ENCODE peak calls at places on chromosomes 4 and X, in four cellular contexts. P, V, C and W are unnamed samples.

GRCh38 chrX:68945603-68946228 is 116.9 kb downstream of the EFNB1 start:
- DNase-seq in P (peak; percentile 65), V (peak; percentile 70), C (peak; percentile 66), W (peak; percentile 71)

GRCh38 chr4:153509724-153510123 is 43.6 kb downstream of the TMEM131L start:
- DNase-seq in P (no peak), V (no peak), C (no peak), W (no peak)

GRCh38 chr4:123583043-123583442 is 186.4 kb downstream of the SPRY1 start:
- DNase-seq in P (no peak), V (no peak), C (no peak), W (no peak)

GRCh38 chrX:69066966-69067525 is 98.2 kb downstream of the PJA1 start:
- DNase-seq in P (peak; percentile 4), V (peak; percentile 20), C (peak; percentile 28), W (peak; percentile 15)

GRCh38 chr4:156950950-156951349 is 20.6 kb downstream of the PDGFC start:
- DNase-seq in P (no peak), V (no peak), C (no peak), W (no peak)

GRCh38 chr4:1490011-1490905 is 84.0 kb upstream of the NKX1-1 start:
- DNase-seq in P (no peak), V (no peak), C (no peak), W (no peak)

GRCh38 chr4:95641571-95641970 is 92.8 kb upstream of the UNC5C start:
- DNase-seq in P (no peak), V (no peak), C (no peak), W (no peak)

GRCh38 chrX:142251202-142251601 is 46.1 kb upstream of the MAGEC2 start:
- DNase-seq in P (no peak), V (no peak), C (no peak), W (no peak)

GRCh38 chr4:71296945-71297344 is 41.9 kb upstream of the SLC4A4 start:
- DNase-seq in P (no peak), V (no peak), C (no peak), W (peak; percentile 21)

GRCh38 chrX:47815901-47816845 is 20.5 kb upstream of the ZNF81 start:
- DNase-seq in P (peak; percentile 13), V (peak; percentile 7), C (no peak), W (peak; percentile 35)

GRCh38 chr4:165522049-165522448 is 143.2 kb downstream of the CPE start:
- DNase-seq in P (no peak), V (no peak), C (no peak), W (no peak)

GRCh38 chrX:130118396-130118795 is 8.1 kb upstream of the ELF4 start:
- DNase-seq in P (peak; percentile 80), V (peak; percentile 89), C (no peak), W (peak; percentile 83)

GRCh38 chr4:41160010-41160789 is 54.1 kb downstream of the APBB2 start:
- DNase-seq in P (peak; percentile 97), V (peak; percentile 90), C (no peak), W (peak; percentile 99)

GRCh38 chr4:136651932-136652331 is 880.4 kb downstream of the PCDH18 start:
- DNase-seq in P (no peak), V (peak; percentile 52), C (no peak), W (peak; percentile 54)

GRCh38 chr4:40149960-40150385 is 46.9 kb upstream of the RHOH start:
- DNase-seq in P (peak; percentile 84), V (peak; percentile 85), C (no peak), W (peak; percentile 78)

GRCh38 chrX:70434914-70435586 is 9.6 kb upstream of the DLG3 start:
- DNase-seq in P (peak; percentile 18), V (peak; percentile 54), C (no peak), W (peak; percentile 55)

GRCh38 chr4:155073852-155074251 is 134.6 kb upstream of the NPY2R start:
- DNase-seq in P (no peak), V (no peak), C (no peak), W (no peak)

GRCh38 chrX:152926279-152926678 is 28.4 kb downstream of the ZNF185 start:
- DNase-seq in P (peak; percentile 74), V (peak; percentile 65), C (no peak), W (peak; percentile 67)

GRCh38 chr4:78058591-78059523 is 1.7 kb downstream of the FRAS1 start:
- DNase-seq in P (peak; percentile 36), V (peak; percentile 20), C (no peak), W (peak; percentile 22)

GRCh38 chr4:36243355-36244256 is 708 bp downstream of the ARAP2 start:
- DNase-seq in P (peak; percentile 20), V (peak; percentile 29), C (no peak), W (peak; percentile 12)

GRCh38 chrX:138128025-138128671 is 562.2 kb downstream of the ZIC3 start:
- DNase-seq in P (peak; percentile 45), V (peak; percentile 34), C (no peak), W (peak; percentile 36)

GRCh38 chr4:137414802-137415201 is 117.5 kb downstream of the PCDH18 start:
- DNase-seq in P (no peak), V (peak; percentile 50), C (no peak), W (no peak)

GRCh38 chrX:148874621-148875020 is 374.2 kb downstream of the AFF2 start:
- DNase-seq in P (peak; percentile 69), V (no peak), C (no peak), W (peak; percentile 59)

GRCh38 chr4:51884055-51884454 is 41.1 kb downstream of the DCUN1D4 start:
- DNase-seq in P (no peak), V (peak; percentile 50), C (no peak), W (no peak)

GRCh38 chr4:169128902-169129301 is 118.8 kb upstream of the CBR4 start:
- DNase-seq in P (no peak), V (no peak), C (no peak), W (no peak)

GRCh38 chrX:13742397-13743176 is 8.0 kb downstream of the OFD1 start:
- DNase-seq in P (no peak), V (no peak), C (no peak), W (peak; percentile 14)

GRCh38 chrX:49309401-49309981 is 6.0 kb downstream of the GAGE10 start:
- DNase-seq in P (peak; percentile 38), V (peak; percentile 50), C (no peak), W (peak; percentile 41)

GRCh38 chr4:998096-998691 is 5.0 kb upstream of the SLC26A1 start:
- DNase-seq in P (no peak), V (no peak), C (no peak), W (no peak)

GRCh38 chr4:21991050-21991449 is 42.5 kb upstream of the KCNIP4 start:
- DNase-seq in P (peak; percentile 27), V (peak; percentile 8), C (no peak), W (peak; percentile 56)

GRCh38 chr4:107519057-107519456 is 201.0 kb downstream of the PAPSS1 start:
- DNase-seq in P (peak; percentile 41), V (peak; percentile 58), C (no peak), W (peak; percentile 34)

GRCh38 chrX:68511255-68511654 is 12.4 kb downstream of the YIPF6 start:
- DNase-seq in P (peak; percentile 55), V (peak; percentile 59), C (no peak), W (peak; percentile 59)

GRCh38 chr4:169345207-169345788 is 74.5 kb upstream of the SH3RF1 start:
- DNase-seq in P (peak; percentile 96), V (peak; percentile 15), C (no peak), W (peak; percentile 67)

DNA sequence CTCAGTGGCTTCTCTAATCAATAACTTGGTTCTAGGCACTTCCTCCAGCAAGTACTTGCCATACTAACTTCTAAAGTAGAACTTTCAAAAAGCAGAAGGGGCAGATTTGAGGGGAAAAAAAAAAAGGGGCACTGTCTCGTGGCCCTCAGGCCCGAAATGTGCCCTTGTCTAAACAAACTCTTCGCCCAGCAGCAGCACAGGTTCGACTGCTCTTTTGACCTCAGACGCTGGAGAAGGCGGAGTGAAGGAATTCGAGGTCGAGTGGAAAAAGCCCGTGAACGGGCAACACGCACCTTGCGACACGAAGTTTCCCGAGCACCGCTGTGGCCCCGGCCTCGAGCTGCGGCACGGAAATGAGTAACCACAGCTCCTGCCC is 729 bp downstream of the GRPEL1 start:
- DNase-seq in P (peak; percentile 30), V (no peak), C (no peak), W (peak; percentile 29)
- H3K4me3 ChIP-seq in P (peak overlapping the region; percentile 75), V (peak overlapping the region; percentile 91), C (peak overlapping the region; percentile 84), W (peak overlapping the region; percentile 88)

DNA sequence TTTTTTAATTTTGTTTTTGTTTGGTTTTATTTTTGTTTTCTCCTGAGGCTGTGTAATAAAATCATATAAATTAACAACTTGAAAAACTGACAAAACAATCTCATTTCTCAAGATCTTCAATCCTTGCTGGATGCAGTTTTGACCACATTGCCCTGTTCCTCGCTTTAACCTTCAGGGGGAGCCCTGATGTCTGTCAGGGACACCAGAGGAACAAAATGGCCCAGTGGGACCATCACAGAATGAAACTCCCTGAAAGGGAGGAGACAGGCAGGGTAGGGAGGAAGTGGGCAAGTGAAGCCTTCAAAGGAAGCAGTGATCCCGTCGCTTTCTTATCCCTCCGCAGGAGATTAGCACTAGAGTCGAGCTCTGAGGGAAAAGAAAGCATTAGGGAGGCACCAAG is 274.9 kb upstream of the LDB2 start:
- DNase-seq in P (no peak), V (no peak), C (no peak), W (no peak)
- TF ChIP-seq CTCF in P (peak; percentile 41), V (peak; percentile 48), C (no peak), W (peak; percentile 41)

DNA sequence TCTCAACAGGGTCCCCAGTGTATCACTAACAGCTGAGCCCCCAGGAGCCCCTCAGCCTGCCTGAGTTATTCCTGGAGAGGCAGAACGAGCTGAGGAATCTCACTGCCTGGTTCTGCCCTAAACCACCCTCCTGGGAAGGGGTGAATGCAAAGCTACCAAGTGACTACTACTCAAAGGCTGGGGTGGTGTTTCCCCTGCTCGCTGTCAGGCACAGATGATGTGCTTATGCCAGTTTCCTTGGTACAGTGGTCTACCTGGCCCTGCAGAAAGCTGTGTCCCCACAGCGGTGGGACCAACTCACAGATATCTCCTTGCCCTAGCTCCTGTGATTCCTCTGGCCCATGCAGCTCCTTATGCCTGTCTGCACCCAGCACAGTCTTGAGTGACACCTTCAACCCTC is 35.4 kb upstream of the ASMTL start:
- DNase-seq in P (no peak), V (no peak), C (peak; percentile 33), W (no peak)
- H3K4me3 ChIP-seq in P (no peak overlapping the region), V (no peak overlapping the region), C (no peak overlapping the region), W (no peak overlapping the region)

GRCh38 chrX:22969416-22969815 is 30.3 kb upstream of the DDX53 start:
- DNase-seq in P (no peak), V (peak; percentile 48), C (no peak), W (no peak)

GRCh38 chrX:22970861-22971260 is 28.9 kb upstream of the DDX53 start:
- DNase-seq in P (no peak), V (no peak), C (no peak), W (no peak)

GRCh38 chrX:22963186-22963585 is 36.6 kb upstream of the DDX53 start:
- DNase-seq in P (peak; percentile 1), V (no peak), C (no peak), W (no peak)

DNA sequence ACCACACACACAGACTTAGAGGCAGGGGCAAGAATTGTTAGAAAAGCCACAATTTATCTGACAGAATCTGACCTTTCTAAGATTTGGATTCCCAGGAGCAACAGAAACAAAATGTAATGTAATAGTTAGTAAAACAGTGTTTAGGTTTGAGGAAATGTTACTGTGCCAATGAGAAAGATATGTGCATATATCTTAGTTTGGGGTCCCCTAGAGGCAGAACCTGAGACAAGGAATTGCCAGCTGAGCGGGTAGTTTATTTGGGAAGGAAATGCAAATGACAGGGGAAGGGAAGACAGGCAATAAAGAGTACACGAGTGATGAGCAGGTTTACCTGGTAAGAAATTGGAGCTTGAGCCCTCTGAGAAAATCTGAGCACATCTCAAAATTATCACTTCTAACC is 31.3 kb upstream of the DDX53 start:
- DNase-seq in P (no peak), V (no peak), C (no peak), W (no peak)
- TF ChIP-seq CTCF in P (no peak), V (no peak), C (no peak), W (no peak)